ENCODE peak calls at places on chromosomes 7 and 10, in eight cellular contexts. X is neural crest cell; A is NCI-H1417; G is GM10248; M is NCI-H460; Y is CD4-positive, alpha-beta memory T cell; O is nephron progenitor cell; W is cardiac septum. F is an unnamed sample.

GRCh38 chr7:107972075-107972482 is 30.9 kb downstream of the LAMB1 start:
- DNase-seq in X (no peak), A (no peak), G (no peak), M (no peak), Y (no peak), O (no peak), W (no peak), F (no peak)

GRCh38 chr7:80819503-80819902 is 99.3 kb downstream of the SEMA3C start:
- DNase-seq in X (no peak), A (no peak), G (no peak), M (no peak), Y (no peak), O (no peak), W (no peak), F (no peak)

GRCh38 chr7:128217030-128217805 is 23.9 kb upstream of the LEP start:
- DNase-seq in X (no peak), A (no peak), G (no peak), M (no peak), Y (no peak), O (no peak), W (peak), F (no peak)

GRCh38 chr10:56905051-56905450 is 544.0 kb upstream of the ZWINT start:
- DNase-seq in X (no peak), A (no peak), G (no peak), M (no peak), Y (no peak), O (no peak), W (no peak), F (no peak)

GRCh38 chr7:975702-976473 is 539 bp upstream of the COX19 start:
- DNase-seq in X (no peak), A (no peak), G (no peak), M (no peak), Y (no peak), O (no peak), W (no peak), F (no peak)

GRCh38 chr7:65820287-65820950 is 52.5 kb upstream of the VKORC1L1 start:
- DNase-seq in X (no peak), A (no peak), G (no peak), M (no peak), Y (no peak), O (no peak), W (no peak), F (no peak)

GRCh38 chr7:34043461-34044318 is 138.4 kb downstream of the BMPER start:
- DNase-seq in X (no peak), A (no peak), G (no peak), M (no peak), Y (no peak), O (no peak), W (no peak), F (no peak)

GRCh38 chr7:64877714-64878610 is 25.1 kb upstream of the ZNF273 start:
- DNase-seq in X (no peak), A (no peak), G (no peak), M (no peak), Y (peak), O (no peak), W (peak), F (no peak)

GRCh38 chr7:11437987-11438386 is 394.0 kb downstream of the THSD7A start:
- DNase-seq in X (no peak), A (no peak), G (no peak), M (peak), Y (no peak), O (no peak), W (no peak), F (no peak)

GRCh38 chr10:80468002-80468401 is 13.9 kb downstream of the TSPAN14 start:
- DNase-seq in X (peak), A (no peak), G (no peak), M (no peak), Y (peak), O (peak), W (peak), F (peak)

GRCh38 chr10:4586756-4587155 is 239.3 kb upstream of the AKR1E2 start:
- DNase-seq in X (no peak), A (no peak), G (no peak), M (no peak), Y (no peak), O (no peak), W (no peak), F (no peak)

GRCh38 chr7:77537595-77538185 is 595 bp downstream of the PTPN12 start:
- DNase-seq in X (peak), A (peak), G (peak), M (no peak), Y (peak), O (peak), W (no peak), F (peak)

GRCh38 chr7:148930335-148930734 is 46.2 kb upstream of the EZH2 start:
- DNase-seq in X (no peak), A (no peak), G (no peak), M (no peak), Y (no peak), O (no peak), W (peak), F (no peak)

GRCh38 chr7:38178695-38179344 is 775 bp downstream of the STARD3NL start:
- DNase-seq in X (no peak), A (no peak), G (peak), M (peak), Y (peak), O (no peak), W (no peak), F (no peak)

GRCh38 chr7:73909996-73910395 is 49.0 kb downstream of the TMEM270 start:
- DNase-seq in X (no peak), A (no peak), G (no peak), M (no peak), Y (no peak), O (no peak), W (peak), F (no peak)

GRCh38 chr10:15802375-15802949 is 57.8 kb downstream of the MINDY3 start:
- DNase-seq in X (no peak), A (no peak), G (no peak), M (no peak), Y (no peak), O (no peak), W (no peak), F (no peak)

GRCh38 chr7:55571534-55572377 is 546 bp downstream of the VOPP1 start:
- DNase-seq in X (peak), A (peak), G (peak), M (no peak), Y (peak), O (peak), W (no peak), F (peak)

GRCh38 chr10:34134602-34135001 is 680.5 kb downstream of the PARD3 start:
- DNase-seq in X (no peak), A (no peak), G (no peak), M (no peak), Y (no peak), O (no peak), W (no peak), F (no peak)

GRCh38 chr7:99365318-99366141 is 9.0 kb upstream of the ARPC1B start:
- DNase-seq in X (no peak), A (no peak), G (peak), M (no peak), Y (peak), O (peak), W (peak), F (peak)

GRCh38 chr10:97002670-97003069 is 170.6 kb downstream of the LCOR start:
- DNase-seq in X (no peak), A (no peak), G (no peak), M (no peak), Y (no peak), O (no peak), W (no peak), F (no peak)

GRCh38 chr7:1531263-1531978 is 919 bp downstream of the MAFK start:
- DNase-seq in X (no peak), A (peak), G (no peak), M (no peak), Y (peak), O (peak), W (no peak), F (peak)

GRCh38 chr7:46247622-46248181 is 326.6 kb upstream of the IGFBP3 start:
- DNase-seq in X (no peak), A (no peak), G (no peak), M (no peak), Y (no peak), O (no peak), W (no peak), F (no peak)

GRCh38 chr10:45000764-45001381 is at the start of gene ZNF22:
- DNase-seq in X (peak), A (peak), G (peak), M (no peak), Y (peak), O (peak), W (no peak), F (peak)

GRCh38 chr10:97991875-97992274 is 38.5 kb downstream of the CRTAC1 start:
- DNase-seq in X (peak), A (no peak), G (no peak), M (peak), Y (no peak), O (peak), W (no peak), F (no peak)

GRCh38 chr10:118106426-118106825 is 59.7 kb upstream of the RAB11FIP2 start:
- DNase-seq in X (no peak), A (no peak), G (peak), M (peak), Y (peak), O (no peak), W (no peak), F (no peak)